ENCODE peak calls at places on chromosome 12, in seven cellular contexts. Y, V, G, O, A, U and R are unnamed samples.

GRCh38 chr12:132610051-132610759 is at the start of gene LRCOL1:
- DNase-seq in Y (peak; percentile 70), V (peak; percentile 90), G (no peak), O (no peak), A (peak; percentile 71), U (peak; percentile 30), R (no peak)

GRCh38 chr12:129893691-129894090 is 10.1 kb downstream of the TMEM132D start:
- DNase-seq in Y (no peak), V (no peak), G (no peak), O (no peak), A (no peak), U (no peak), R (no peak)

GRCh38 chr12:102419094-102419764 is 61.1 kb downstream of the IGF1 start:
- DNase-seq in Y (no peak), V (no peak), G (no peak), O (no peak), A (no peak), U (no peak), R (no peak)

GRCh38 chr12:3132636-3133409 is 55.6 kb downstream of the TSPAN9 start:
- DNase-seq in Y (peak; percentile 47), V (peak; percentile 72), G (peak; percentile 34), O (no peak), A (peak; percentile 75), U (peak; percentile 52), R (no peak)

GRCh38 chr12:121769831-121770301 is 23.6 kb downstream of the RHOF start:
- DNase-seq in Y (no peak), V (no peak), G (no peak), O (no peak), A (peak; percentile 72), U (no peak), R (no peak)

GRCh38 chr12:93592641-93593396 is 20.3 kb downstream of the SOCS2 start:
- DNase-seq in Y (no peak), V (no peak), G (no peak), O (no peak), A (no peak), U (no peak), R (no peak)

GRCh38 chr12:93766802-93767523 is 89.8 kb downstream of the CRADD start:
- DNase-seq in Y (peak; percentile 88), V (peak; percentile 76), G (peak; percentile 31), O (peak; percentile 70), A (no peak), U (peak; percentile 43), R (peak; percentile 48)

GRCh38 chr12:55718020-55718419 is 2.2 kb upstream of the RDH5 start:
- DNase-seq in Y (no peak), V (no peak), G (no peak), O (no peak), A (peak; percentile 23), U (peak; percentile 42), R (no peak)

GRCh38 chr12:108618079-108618952 is 15.4 kb downstream of the SELPLG start:
- DNase-seq in Y (peak; percentile 91), V (peak; percentile 83), G (peak; percentile 90), O (peak; percentile 74), A (peak; percentile 88), U (peak; percentile 85), R (peak; percentile 84)

GRCh38 chr12:84698576-84699333 is 213.8 kb downstream of the SLC6A15 start:
- DNase-seq in Y (no peak), V (no peak), G (no peak), O (no peak), A (no peak), U (no peak), R (no peak)

GRCh38 chr12:12442548-12443071 is 85.7 kb downstream of the BORCS5 start:
- DNase-seq in Y (peak; percentile 81), V (peak; percentile 80), G (no peak), O (no peak), A (no peak), U (no peak), R (no peak)

GRCh38 chr12:121240484-121241202 is 30.7 kb downstream of the P2RX4 start:
- DNase-seq in Y (peak; percentile 27), V (no peak), G (no peak), O (peak; percentile 88), A (peak; percentile 86), U (no peak), R (peak; percentile 88)

GRCh38 chr12:132986885-132987225 is 688 bp downstream of the ZNF26 start:
- DNase-seq in Y (no peak), V (peak; percentile 27), G (no peak), O (no peak), A (no peak), U (peak; percentile 30), R (no peak)

GRCh38 chr12:62006076-62006732 is 254.0 kb upstream of the USP15 start:
- DNase-seq in Y (peak; percentile 42), V (peak; percentile 36), G (peak; percentile 18), O (peak; percentile 31), A (no peak), U (peak; percentile 46), R (peak; percentile 10)

GRCh38 chr12:77837876-77838291 is 7.2 kb downstream of the NAV3 start:
- DNase-seq in Y (peak; percentile 29), V (no peak), G (no peak), O (no peak), A (peak; percentile 69), U (no peak), R (no peak)

GRCh38 chr12:113065126-113066007 is 8.8 kb downstream of the DTX1 start:
- DNase-seq in Y (no peak), V (no peak), G (peak; percentile 87), O (no peak), A (no peak), U (peak; percentile 3), R (no peak)

GRCh38 chr12:3152013-3152412 is 74.8 kb downstream of the TSPAN9 start:
- DNase-seq in Y (peak; percentile 77), V (no peak), G (no peak), O (no peak), A (no peak), U (no peak), R (no peak)

GRCh38 chr12:2553388-2554126 is 241.2 kb upstream of the FKBP4 start:
- DNase-seq in Y (no peak), V (no peak), G (no peak), O (no peak), A (no peak), U (no peak), R (no peak)

GRCh38 chr12:25155031-25155576 is 39.9 kb downstream of the DNAI7 start:
- DNase-seq in Y (peak; percentile 53), V (peak; percentile 87), G (no peak), O (peak; percentile 17), A (no peak), U (peak; percentile 39), R (no peak)

GRCh38 chr12:25307818-25308217 is 57.1 kb upstream of the KRAS start:
- DNase-seq in Y (no peak), V (peak; percentile 81), G (no peak), O (no peak), A (no peak), U (no peak), R (no peak)

GRCh38 chr12:28024231-28024995 is 51.9 kb upstream of the PTHLH start:
- DNase-seq in Y (peak; percentile 49), V (peak; percentile 92), G (no peak), O (no peak), A (no peak), U (peak; percentile 99), R (no peak)

GRCh38 chr12:93727195-93727811 is 50.1 kb downstream of the CRADD start:
- DNase-seq in Y (no peak), V (no peak), G (no peak), O (no peak), A (no peak), U (peak; percentile 65), R (no peak)

GRCh38 chr12:95820096-95820703 is 29.6 kb upstream of the NTN4 start:
- DNase-seq in Y (peak; percentile 79), V (peak; percentile 62), G (peak; percentile 64), O (no peak), A (no peak), U (peak; percentile 65), R (no peak)

GRCh38 chr12:19074700-19075099 is 54.8 kb upstream of the PLEKHA5 start:
- DNase-seq in Y (peak; percentile 33), V (peak; percentile 74), G (no peak), O (no peak), A (no peak), U (no peak), R (no peak)

GRCh38 chr12:130336723-130337475 is 788 bp upstream of the PIWIL1 start:
- DNase-seq in Y (no peak), V (no peak), G (peak; percentile 22), O (no peak), A (no peak), U (no peak), R (no peak)